ENCODE peak calls at places on chromosomes 3 and 15, in eight cellular contexts. H, O, K, X, G, Y, U and C are unnamed samples.

GRCh38 chr15:42456971-42457370 is 34.0 kb downstream of the ZNF106 start:
- DNase-seq in X (no peak), U (no peak), O (no peak), Y (no peak), K (no peak), H (peak; percentile 44), G (no peak), C (no peak)

GRCh38 chr15:75786564-75786925 is 56.7 kb upstream of the UBE2Q2 start:
- DNase-seq in G (no peak), K (no peak), Y (no peak), H (no peak), X (no peak), U (no peak), O (no peak), C (no peak)

GRCh38 chr3:71268462-71268999 is 315.0 kb downstream of the FOXP1 start:
- DNase-seq in Y (no peak), X (no peak), U (no peak), K (no peak), H (no peak), O (no peak), G (no peak), C (no peak)

GRCh38 chr3:56778904-56779303 is 22.8 kb downstream of the ARHGEF3 start:
- DNase-seq in Y (no peak), U (no peak), H (no peak), O (no peak), K (no peak), G (no peak), X (no peak), C (no peak)

GRCh38 chr3:110624571-110624970 is 447.0 kb upstream of the NECTIN3 start:
- DNase-seq in G (no peak), K (no peak), H (peak; percentile 16), X (no peak), O (no peak), U (no peak), Y (no peak), C (no peak)

GRCh38 chr3:141561426-141562034 is 74.7 kb downstream of the RASA2 start:
- DNase-seq in K (no peak), O (peak; percentile 28), Y (no peak), U (peak; percentile 45), X (no peak), H (peak; percentile 76), G (no peak), C (no peak)

GRCh38 chr3:75176886-75177285 is 487.2 kb upstream of the FRG2C start:
- DNase-seq in X (no peak), U (no peak), O (no peak), K (no peak), H (peak; percentile 7), G (no peak), Y (no peak), C (no peak)

GRCh38 chr15:43187544-43188155 is 2.4 kb downstream of the CCNDBP1 start:
- DNase-seq in G (no peak), K (no peak), X (no peak), H (peak; percentile 72), Y (no peak), O (no peak), U (no peak), C (no peak)

GRCh38 chr3:151135548-151136337 is 50.3 kb downstream of the MED12L start:
- DNase-seq in G (peak; percentile 61), K (peak; percentile 57), X (peak; percentile 66), Y (no peak), O (peak; percentile 50), U (peak; percentile 77), H (no peak), C (no peak)

GRCh38 chr3:133532951-133533350 is 40.5 kb upstream of the CDV3 start:
- DNase-seq in X (no peak), G (no peak), O (no peak), K (no peak), U (no peak), Y (no peak), H (peak; percentile 41), C (no peak)

GRCh38 chr3:102512734-102513518 is 78.1 kb downstream of the ZPLD1 start:
- DNase-seq in H (no peak), G (no peak), K (no peak), Y (no peak), X (no peak), U (no peak), O (no peak), C (no peak)

GRCh38 chr15:69983696-69984265 is 113.9 kb downstream of the TLE3 start:
- DNase-seq in O (no peak), X (no peak), U (no peak), G (no peak), K (no peak), Y (no peak), H (no peak), C (no peak)

GRCh38 chr15:81296673-81297072 is 27.3 kb downstream of the STARD5 start:
- DNase-seq in U (peak; percentile 89), G (peak; percentile 80), O (peak; percentile 83), Y (peak; percentile 57), H (no peak), X (peak; percentile 61), K (no peak), C (peak; percentile 64)

DNA sequence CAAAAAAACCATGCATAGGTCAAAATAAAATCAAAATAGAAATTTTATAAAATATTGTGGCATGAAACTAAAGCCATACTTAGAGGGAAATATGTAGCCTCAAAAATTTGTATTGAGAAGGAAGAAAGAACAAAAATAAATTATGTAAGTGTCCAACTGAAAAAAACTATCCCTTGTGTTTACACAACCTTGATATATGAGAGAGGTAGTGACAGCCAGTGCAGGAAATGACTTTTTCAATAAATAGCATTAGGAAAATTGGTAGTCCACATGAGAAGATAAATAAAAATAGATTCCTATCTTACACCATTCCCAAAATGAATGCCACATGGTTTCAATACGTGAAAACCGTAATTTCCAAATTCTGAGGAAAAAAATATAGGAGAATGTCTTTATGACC is 13.2 kb upstream of the PRSS50 start:
- DNase-seq in G (no peak), U (no peak), O (no peak), H (no peak), X (no peak), Y (no peak), K (no peak), C (no peak)
- TF ChIP-seq CTCF in G (no peak), U (no peak), O (no peak), H (no peak), X (no peak), Y (no peak), K (no peak), C (no peak)

DNA sequence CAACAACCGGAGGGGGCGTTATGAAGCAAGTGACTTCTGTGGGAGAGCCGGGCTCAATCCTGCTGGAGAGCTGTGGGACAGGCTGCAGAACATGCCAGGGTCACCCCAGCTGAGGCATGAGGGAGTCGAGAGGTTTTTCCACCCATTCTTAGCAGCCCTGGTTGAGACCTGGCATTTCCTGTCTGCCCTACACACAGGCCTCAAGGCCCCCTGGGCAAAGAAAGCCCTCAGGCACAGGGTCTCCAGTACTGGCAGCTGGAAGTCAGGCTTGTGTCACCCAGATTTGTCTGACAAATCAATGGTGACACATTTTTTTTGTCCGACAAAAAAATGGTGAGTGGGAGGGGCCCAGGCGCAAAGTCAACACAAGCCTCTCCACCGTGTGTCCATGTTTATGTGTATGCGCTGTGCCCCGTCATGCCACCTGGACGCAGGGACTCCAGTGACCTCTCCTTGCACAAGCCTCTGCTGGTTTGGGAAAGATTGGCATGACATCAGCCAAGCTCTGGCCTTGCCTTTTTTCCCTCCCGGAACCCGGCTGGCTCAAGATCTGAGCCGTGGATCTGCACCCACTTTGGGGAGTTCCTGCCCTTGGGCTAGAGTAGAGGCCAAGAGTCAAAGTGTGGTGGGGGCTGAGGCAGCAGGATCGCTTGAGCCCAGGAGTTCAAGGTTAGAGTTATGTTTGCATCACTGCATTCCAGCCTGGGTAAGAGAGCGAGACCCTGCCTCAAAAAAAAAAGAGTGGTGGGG is 20.8 kb upstream of the ALAS1 start:
- DNase-seq in U (no peak), X (peak; percentile 72), K (peak; percentile 57), O (no peak), G (no peak), H (no peak), Y (no peak), C (no peak)
- TF ChIP-seq CTCF in U (no peak), X (no peak), K (no peak), O (no peak), G (no peak), H (no peak), Y (no peak), C (no peak)

DNA sequence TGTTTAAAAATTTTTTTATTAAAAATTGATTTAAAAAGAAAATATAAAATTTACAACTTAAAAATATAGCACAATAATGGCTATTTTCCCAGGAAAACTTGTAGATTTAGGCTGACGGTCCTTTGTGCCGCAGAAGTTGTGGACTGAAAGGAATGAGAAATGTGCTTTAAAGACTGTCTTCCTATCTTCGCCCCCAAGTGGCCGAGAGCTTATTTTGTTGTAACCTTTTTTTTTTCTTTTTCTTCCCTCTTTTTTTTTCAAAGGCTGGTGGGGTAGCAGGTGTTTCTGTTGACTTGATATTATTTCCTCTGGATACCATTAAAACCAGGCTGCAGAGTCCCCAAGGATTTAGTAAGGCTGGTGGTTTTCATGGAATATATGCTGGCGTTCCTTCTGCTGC is 15.5 kb downstream of the SLC25A26 start:
- DNase-seq in X (no peak), Y (no peak), G (no peak), O (no peak), U (no peak), K (no peak), H (peak; percentile 4), C (no peak)
- TF ChIP-seq CTCF in X (no peak), Y (no peak), G (no peak), O (no peak), U (no peak), K (no peak), H (peak; percentile 38), C (no peak)

GRCh38 chr3:31981206-31982181 is at the start of the genes OSBPL10 and ZNF860:
- DNase-seq in Y (peak; percentile 4), U (peak; percentile 23), H (peak; percentile 81), O (no peak), X (peak; percentile 89), K (peak; percentile 89), G (peak; percentile 92), C (no peak)
- TF ChIP-seq CTCF in Y (no peak), U (no peak), H (no peak), O (no peak), X (no peak), K (no peak), G (no peak), C (no peak)

DNA sequence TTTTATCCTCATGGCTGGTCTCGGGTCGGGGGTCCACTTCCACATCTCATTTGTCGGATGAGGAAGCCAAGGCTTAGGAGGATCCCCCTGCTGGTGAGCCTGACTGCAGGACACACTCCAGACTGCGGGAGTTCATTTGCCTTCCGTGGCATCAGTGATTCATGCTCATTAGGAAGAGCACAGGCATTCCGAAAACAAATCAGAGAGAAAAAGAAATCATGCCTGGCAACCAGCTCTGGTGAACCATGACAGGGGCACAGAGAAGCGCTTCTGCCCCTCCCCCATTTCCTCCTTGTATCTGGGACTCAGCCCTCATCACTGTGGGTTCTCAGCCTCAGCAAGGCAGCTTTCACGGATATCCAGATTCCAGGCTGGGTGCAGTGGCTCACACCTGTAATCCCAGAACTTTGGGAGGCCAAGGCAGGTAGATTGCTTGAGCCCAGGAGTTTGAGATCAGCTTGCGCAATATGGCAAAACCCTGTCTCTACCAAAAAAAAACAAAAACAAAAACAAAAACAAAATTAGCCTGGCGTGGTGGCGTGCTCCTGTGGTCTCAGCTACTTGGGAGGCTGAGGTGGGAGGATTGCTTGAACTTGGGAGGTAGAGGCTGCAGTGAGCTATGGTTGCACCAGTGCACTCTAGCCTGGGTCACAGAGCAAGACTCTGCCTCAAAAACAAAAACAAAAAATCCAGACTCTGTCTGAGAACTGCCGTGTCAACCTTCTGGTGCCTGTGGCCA is 28.4 kb downstream of the IRAK2 start:
- DNase-seq in U (peak; percentile 83), Y (no peak), K (no peak), G (no peak), X (peak; percentile 42), O (peak; percentile 73), H (peak; percentile 93), C (peak; percentile 36)
- TF ChIP-seq CTCF in U (peak; percentile 32), Y (no peak), K (no peak), G (peak; percentile 30), X (no peak), O (no peak), H (peak; percentile 78), C (no peak)

GRCh38 chr3:177329854-177330253 is 132.6 kb upstream of the TBL1XR1 start:
- DNase-seq in O (no peak), Y (no peak), H (no peak), U (no peak), X (peak; percentile 36), G (no peak), K (peak; percentile 38), C (no peak)
- TF ChIP-seq CTCF in O (no peak), Y (no peak), H (no peak), U (no peak), X (no peak), G (no peak), K (no peak), C (no peak)